ENCODE peak calls at places on chromosomes 6 and 20, in six cellular contexts. F is neural progenitor cell, J is left ventricle myocardium superior, V is astrocyte of the cerebellum, R is ELR, T is KBM-7. W is an unnamed sample.

GRCh38 chr6:137926207-137926731 is 59.2 kb downstream of the TNFAIP3 start:
- DNase-seq in J (no peak), T (no peak), R (peak; percentile 85), F (peak; percentile 64), V (peak; percentile 62), W (no peak)

GRCh38 chr20:63033635-63034510 is 27.1 kb upstream of the BHLHE23 start:
- DNase-seq in T (no peak), R (no peak), V (no peak), J (peak; percentile 18), F (no peak), W (no peak)

GRCh38 chr6:48177786-48178185 is 66.8 kb upstream of the PTCHD4 start:
- DNase-seq in V (no peak), F (no peak), T (no peak), R (peak; percentile 11), J (no peak), W (no peak)

GRCh38 chr20:11993886-11994466 is 76.3 kb downstream of the BTBD3 start:
- DNase-seq in J (no peak), R (no peak), V (no peak), T (no peak), F (no peak), W (no peak)

GRCh38 chr6:1610497-1611321 is 994 bp downstream of the FOXC1 start:
- DNase-seq in V (no peak), R (peak; percentile 63), F (peak; percentile 33), J (peak; percentile 54), T (peak; percentile 60), W (no peak)

GRCh38 chr6:140437619-140438345 is 1063.3 kb upstream of the CITED2 start:
- DNase-seq in J (no peak), V (no peak), F (no peak), T (no peak), R (no peak), W (no peak)

GRCh38 chr6:34189806-34190503 is 44.1 kb upstream of the GRM4 start:
- DNase-seq in J (peak; percentile 59), V (no peak), T (peak; percentile 87), F (no peak), R (no peak), W (no peak)

GRCh38 chr6:3813150-3813780 is 35.9 kb upstream of the FAM50B start:
- DNase-seq in F (no peak), R (peak; percentile 79), T (peak; percentile 73), V (no peak), J (peak; percentile 63), W (peak; percentile 40)

GRCh38 chr6:47727391-47727790 is 29.0 kb downstream of the ADGRF4 start:
- DNase-seq in T (no peak), F (no peak), J (no peak), V (no peak), R (no peak), W (no peak)

GRCh38 chr20:59723108-59723500 is 118.8 kb downstream of the PHACTR3 start:
- DNase-seq in V (no peak), R (no peak), F (no peak), T (peak; percentile 91), J (no peak), W (no peak)

GRCh38 chr6:42385339-42385738 is 66.4 kb downstream of the TRERF1 start:
- DNase-seq in T (no peak), R (no peak), V (no peak), J (no peak), F (no peak), W (no peak)

GRCh38 chr20:4160761-4161305 is 145.5 kb upstream of the RNF24 start:
- DNase-seq in J (peak; percentile 55), T (peak; percentile 54), F (peak; percentile 67), R (peak; percentile 7), V (peak; percentile 43), W (no peak)

GRCh38 chr6:2999005-2999620 is 581 bp upstream of the NQO2 start:
- DNase-seq in J (no peak), R (peak; percentile 93), T (peak; percentile 80), V (no peak), F (no peak), W (peak; percentile 62)

W was measured in lung.